ENCODE peak calls at places on chromosomes 16 and 17, in nine cellular contexts. W is stimulated activated CD4-positive, alpha-beta T cell treated with anti-CD3 and anti-CD28 coated beads, Interleukin-12 subunit alpha, Interleukin-12 subunit beta, amount 100 ng/mL, for 4 hours; L is RWPE1; O is heart left ventricle; I is stomach; D is memory B cell; F is naive thymus-derived CD8-positive, alpha-beta T cell; E is amniotic stem cell; Q is neuronal stem cell. C is an unnamed sample.

GRCh38 chr17:5874486-5874885 is 195.7 kb upstream of the WSCD1 start:
- DNase-seq in W (no peak), L (no peak), O (no peak), I (no peak), D (no peak), F (no peak), E (no peak), Q (no peak), C (no peak)

GRCh38 chr16:30472328-30472942 is at the start of gene ITGAL:
- DNase-seq in W (peak; percentile 70), L (no peak), O (peak; percentile 27), I (peak; percentile 56), D (peak; percentile 68), F (peak; percentile 90), E (no peak), Q (no peak), C (peak; percentile 95)

GRCh38 chr16:5321925-5322324 is 224.3 kb upstream of the EEF2KMT start:
- DNase-seq in W (no peak), L (no peak), O (no peak), I (no peak), D (no peak), F (no peak), E (no peak), Q (no peak), C (no peak)

GRCh38 chr16:55682086-55682485 is 26.3 kb downstream of the SLC6A2 start:
- DNase-seq in W (no peak), L (no peak), O (no peak), I (no peak), D (no peak), F (no peak), E (no peak), Q (no peak), C (no peak)

GRCh38 chr16:22008215-22009142 is 568 bp downstream of the MOSMO start:
- DNase-seq in W (peak; percentile 12), L (peak; percentile 38), O (peak; percentile 27), I (no peak), D (no peak), F (no peak), E (no peak), Q (no peak), C (no peak)

GRCh38 chr16:68197250-68197649 is 38.7 kb downstream of the ESRP2 start:
- DNase-seq in W (no peak), L (no peak), O (no peak), I (no peak), D (no peak), F (no peak), E (no peak), Q (no peak), C (no peak)

GRCh38 chr16:86387461-86388440 is 122.6 kb upstream of the FOXF1 start:
- DNase-seq in W (no peak), L (peak; percentile 82), O (no peak), I (no peak), D (no peak), F (no peak), E (peak; percentile 94), Q (no peak), C (no peak)

GRCh38 chr16:17457997-17458396 is 12.8 kb downstream of the XYLT1 start:
- DNase-seq in W (no peak), L (no peak), O (no peak), I (no peak), D (no peak), F (no peak), E (no peak), Q (no peak), C (no peak)

GRCh38 chr16:85152414-85153030 is 40.2 kb upstream of the CIBAR2 start:
- DNase-seq in W (no peak), L (peak; percentile 84), O (no peak), I (no peak), D (no peak), F (no peak), E (no peak), Q (no peak), C (no peak)

GRCh38 chr16:85490971-85491771 is 122.0 kb upstream of the GSE1 start:
- DNase-seq in W (peak; percentile 25), L (no peak), O (no peak), I (peak; percentile 48), D (peak; percentile 50), F (no peak), E (no peak), Q (no peak), C (peak; percentile 53)

GRCh38 chr17:76153640-76154039 is 12.6 kb upstream of the FOXJ1 start:
- DNase-seq in W (no peak), L (no peak), O (no peak), I (no peak), D (no peak), F (no peak), E (no peak), Q (no peak), C (no peak)

GRCh38 chr17:8477653-8478441 is 42.2 kb downstream of the NDEL1 start:
- DNase-seq in W (no peak), L (no peak), O (no peak), I (no peak), D (no peak), F (peak; percentile 37), E (no peak), Q (no peak), C (no peak)

GRCh38 chr17:57983446-57983845 is 4.6 kb downstream of the VEZF1 start:
- DNase-seq in W (no peak), L (no peak), O (no peak), I (no peak), D (no peak), F (no peak), E (no peak), Q (no peak), C (no peak)

GRCh38 chr16:86868746-86869145 is 290.4 kb downstream of the FOXL1 start:
- DNase-seq in W (no peak), L (no peak), O (no peak), I (no peak), D (no peak), F (no peak), E (no peak), Q (no peak), C (no peak)

GRCh38 chr17:40298726-40299125 is 10.3 kb upstream of the RARA start:
- DNase-seq in W (no peak), L (no peak), O (no peak), I (no peak), D (no peak), F (no peak), E (no peak), Q (no peak), C (no peak)

GRCh38 chr17:82428546-82428945 is 10.2 kb upstream of the OGFOD3 start:
- DNase-seq in W (no peak), L (no peak), O (no peak), I (no peak), D (no peak), F (no peak), E (no peak), Q (no peak), C (no peak)

GRCh38 chr17:28896884-28897768 is at the start of gene FLOT2:
- DNase-seq in W (peak; percentile 51), L (peak; percentile 92), O (peak; percentile 63), I (peak; percentile 54), D (peak; percentile 47), F (peak; percentile 84), E (no peak), Q (peak; percentile 59), C (peak; percentile 34)

GRCh38 chr17:28008526-28008925 is 34.0 kb upstream of the NLK start:
- DNase-seq in W (no peak), L (peak; percentile 65), O (peak; percentile 25), I (peak; percentile 46), D (no peak), F (no peak), E (no peak), Q (peak; percentile 79), C (peak; percentile 45)

GRCh38 chr17:74280093-74280513 is 6.1 kb downstream of the DNAI2 start:
- DNase-seq in W (peak; percentile 33), L (no peak), O (no peak), I (no peak), D (no peak), F (no peak), E (no peak), Q (no peak), C (no peak)

GRCh38 chr17:17693253-17693954 is 12.1 kb downstream of the RAI1 start:
- DNase-seq in W (no peak), L (peak; percentile 54), O (peak; percentile 65), I (peak; percentile 90), D (no peak), F (no peak), E (no peak), Q (no peak), C (no peak)

GRCh38 chr16:81265658-81266451 is 27.4 kb downstream of the BCO1 start:
- DNase-seq in W (no peak), L (no peak), O (peak; percentile 84), I (peak; percentile 93), D (no peak), F (no peak), E (no peak), Q (no peak), C (no peak)

GRCh38 chr16:20309786-20310185 is 17.5 kb downstream of the GP2 start:
- DNase-seq in W (no peak), L (no peak), O (no peak), I (no peak), D (no peak), F (no peak), E (no peak), Q (no peak), C (no peak)

GRCh38 chr17:19000531-19001011 is 4.0 kb downstream of the FAM83G start:
- DNase-seq in W (no peak), L (peak; percentile 89), O (no peak), I (peak; percentile 58), D (no peak), F (no peak), E (no peak), Q (no peak), C (no peak)

GRCh38 chr17:77233635-77234334 is 93.0 kb downstream of the SEC14L1 start:
- DNase-seq in W (no peak), L (peak; percentile 64), O (no peak), I (peak; percentile 55), D (no peak), F (no peak), E (no peak), Q (no peak), C (no peak)

GRCh38 chr17:74870512-74870911 is 2.3 kb downstream of the FDXR start:
- DNase-seq in W (no peak), L (no peak), O (no peak), I (no peak), D (no peak), F (no peak), E (peak; percentile 14), Q (no peak), C (no peak)

GRCh38 chr16:20323591-20324117 is 3.7 kb downstream of the GP2 start:
- DNase-seq in W (no peak), L (no peak), O (no peak), I (no peak), D (no peak), F (no peak), E (no peak), Q (no peak), C (no peak)

GRCh38 chr17:59707971-59708425 is 544 bp downstream of the VMP1 start:
- DNase-seq in W (no peak), L (peak; percentile 26), O (no peak), I (no peak), D (no peak), F (no peak), E (no peak), Q (peak; percentile 24), C (no peak)

GRCh38 chr17:33838281-33838680 is 416.8 kb upstream of the CCL2 start:
- DNase-seq in W (no peak), L (peak; percentile 3), O (no peak), I (no peak), D (no peak), F (no peak), E (no peak), Q (no peak), C (no peak)

GRCh38 chr16:52068447-52069074 is 478.4 kb downstream of the TOX3 start:
- DNase-seq in W (no peak), L (peak; percentile 9), O (no peak), I (peak; percentile 35), D (no peak), F (no peak), E (no peak), Q (peak; percentile 45), C (peak; percentile 27)

GRCh38 chr16:74922150-74923138 is 62.5 kb downstream of the WDR59 start:
- DNase-seq in W (no peak), L (no peak), O (no peak), I (no peak), D (no peak), F (no peak), E (no peak), Q (no peak), C (no peak)

GRCh38 chr17:82051776-82052637 is at the start of the genes GPS1 and RFNG:
- DNase-seq in W (peak; percentile 88), L (peak; percentile 68), O (peak; percentile 79), I (peak; percentile 82), D (peak; percentile 66), F (peak; percentile 87), E (no peak), Q (no peak), C (peak; percentile 38)

C was measured in Jurkat, Clone E6-1.